ENCODE peak calls at places on chromosomes 7 and 10, in five cellular contexts. H is breast epithelium; C is stimulated activated naive CD4-positive, alpha-beta T cell treated with Interleukin-2 at 50 U/mL for 16 hours; I is posterior vena cava; Y is activated CD4-positive, alpha-beta memory T cell treated with anti-CD3 and anti-CD28 coated beads, Interleukin-2, amount 10 ng/mL, durations not matched to agents 7 days and 5 days. Z is an unnamed sample.

GRCh38 chr10:82981137-82981723 is 1106.2 kb downstream of the NRG3 start:
- DNase-seq in H (no peak), C (no peak), I (no peak), Y (no peak), Z (peak; percentile 20)

GRCh38 chr7:146961617-146962016 is 845.0 kb downstream of the CNTNAP2 start:
- DNase-seq in H (no peak), C (no peak), I (no peak), Y (no peak), Z (peak; percentile 68)

GRCh38 chr7:127968547-127968946 is 62.7 kb downstream of the LRRC4 start:
- DNase-seq in H (no peak), C (no peak), I (no peak), Y (no peak), Z (no peak)

GRCh38 chr10:21524526-21525366 is 736 bp downstream of the SKIDA1 start:
- DNase-seq in H (no peak), C (no peak), I (no peak), Y (no peak), Z (peak; percentile 27)

GRCh38 chr7:79820387-79820786 is 314.2 kb upstream of the GNAI1 start:
- DNase-seq in H (no peak), C (no peak), I (peak; percentile 79), Y (no peak), Z (peak; percentile 57)

GRCh38 chr10:99660662-99661369 is 1.5 kb downstream of the ENTPD7 start:
- DNase-seq in H (no peak), C (no peak), I (no peak), Y (no peak), Z (peak; percentile 28)

GRCh38 chr7:36287371-36288241 is 102.1 kb upstream of the ANLN start:
- DNase-seq in H (no peak), C (peak; percentile 24), I (no peak), Y (peak; percentile 60), Z (peak; percentile 30)

GRCh38 chr10:77417806-77418205 is 219.8 kb downstream of the KCNMA1 start:
- DNase-seq in H (no peak), C (no peak), I (no peak), Y (no peak), Z (no peak)

GRCh38 chr7:149723082-149723767 is 50.2 kb downstream of the ZNF467 start:
- DNase-seq in H (no peak), C (no peak), I (peak; percentile 51), Y (no peak), Z (no peak)

GRCh38 chr10:44983066-44983894 is 4.7 kb upstream of the DEPP1 start:
- DNase-seq in H (no peak), C (no peak), I (no peak), Y (no peak), Z (no peak)

GRCh38 chr10:49362596-49363260 is 33.2 kb downstream of the DRGX start:
- DNase-seq in H (no peak), C (no peak), I (peak; percentile 72), Y (no peak), Z (no peak)

GRCh38 chr10:33416209-33416608 is 81.7 kb upstream of the NRP1 start:
- DNase-seq in H (no peak), C (no peak), I (no peak), Y (no peak), Z (no peak)

GRCh38 chr10:61897671-61898434 is 3.6 kb upstream of the ARID5B start:
- DNase-seq in H (peak; percentile 58), C (no peak), I (no peak), Y (peak; percentile 32), Z (peak; percentile 55)

GRCh38 chr10:51074238-51075028 is at the start of gene PRKG1:
- DNase-seq in H (peak; percentile 74), C (no peak), I (peak; percentile 91), Y (no peak), Z (peak; percentile 81)

GRCh38 chr10:96830511-96831199 is 1.4 kb upstream of the LCOR start:
- DNase-seq in H (peak; percentile 62), C (peak; percentile 72), I (no peak), Y (peak; percentile 85), Z (peak; percentile 57)

GRCh38 chr10:17910144-17910789 is 41.5 kb upstream of the SLC39A12 start:
- DNase-seq in H (no peak), C (no peak), I (no peak), Y (no peak), Z (peak; percentile 52)

GRCh38 chr10:21135396-21135973 is 238.4 kb upstream of the NEBL start:
- DNase-seq in H (no peak), C (no peak), I (no peak), Y (no peak), Z (no peak)

GRCh38 chr7:46633816-46634215 is 712.7 kb upstream of the IGFBP3 start:
- DNase-seq in H (no peak), C (no peak), I (no peak), Y (no peak), Z (no peak)

GRCh38 chr7:45690762-45691150 is 116.6 kb downstream of the ADCY1 start:
- DNase-seq in H (peak; percentile 6), C (no peak), I (no peak), Y (no peak), Z (no peak)

GRCh38 chr7:149621776-149622175 is 124.2 kb upstream of the ZNF746 start:
- DNase-seq in H (no peak), C (peak; percentile 33), I (no peak), Y (peak; percentile 40), Z (no peak)

GRCh38 chr10:119113805-119114732 is 10.2 kb downstream of the DENND10 start:
- DNase-seq in H (no peak), C (no peak), I (no peak), Y (no peak), Z (peak; percentile 50)

GRCh38 chr10:31961675-31962074 is 33.0 kb upstream of the ARHGAP12 start:
- DNase-seq in H (no peak), C (no peak), I (no peak), Y (no peak), Z (peak; percentile 60)

GRCh38 chr7:149214020-149214720 is 18.8 kb downstream of the ZNF282 start:
- DNase-seq in H (no peak), C (no peak), I (no peak), Y (no peak), Z (no peak)

Z was measured in LHCN-M2.